ENCODE peak calls at places on chromosomes 11 and 22, in five cellular contexts. Q, J, T, H and V are unnamed samples.
A peak's percentile ranks its signal among the peaks of the same experiment; 100 is the strongest.

GRCh38 chr11:67440229-67441081 is 2.8 kb downstream of the CORO1B start:
- DNase-seq in Q (no peak), J (no peak), T (no peak), H (no peak), V (no peak)

GRCh38 chr11:66720223-66720898 is 8.7 kb downstream of the SPTBN2 start:
- DNase-seq in Q (peak; percentile 98), J (no peak), T (no peak), H (no peak), V (peak; percentile 62)

GRCh38 chr22:24095816-24096215 is 84.7 kb downstream of the CABIN1 start:
- DNase-seq in Q (no peak), J (no peak), T (no peak), H (peak; percentile 4), V (no peak)

GRCh38 chr22:22682807-22683667 is 38.6 kb downstream of the GGTLC2 start:
- DNase-seq in Q (no peak), J (no peak), T (no peak), H (no peak), V (no peak)

GRCh38 chr22:38228873-38229740 is 27.3 kb downstream of the MAFF start:
- DNase-seq in Q (peak; percentile 51), J (no peak), T (no peak), H (peak; percentile 79), V (peak; percentile 76)

GRCh38 chr11:45022294-45023064 is 71.8 kb upstream of the TP53I11 start:
- DNase-seq in Q (no peak), J (no peak), T (no peak), H (no peak), V (no peak)

GRCh38 chr11:44518968-44519550 is 46.4 kb upstream of the CD82 start:
- DNase-seq in Q (no peak), J (no peak), T (no peak), H (no peak), V (no peak)

GRCh38 chr11:134393638-134394037 is 18.4 kb downstream of the B3GAT1 start:
- DNase-seq in Q (no peak), J (no peak), T (no peak), H (no peak), V (peak; percentile 17)

GRCh38 chr22:22171357-22172218 is 73.0 kb upstream of the VPREB1 start:
- DNase-seq in Q (no peak), J (no peak), T (no peak), H (no peak), V (no peak)

GRCh38 chr11:88535916-88536547 is 198.5 kb upstream of the CTSC start:
- DNase-seq in Q (no peak), J (no peak), T (no peak), H (no peak), V (no peak)

GRCh38 chr11:102831128-102831708 is 12.2 kb downstream of the MMP3 start:
- DNase-seq in Q (peak; percentile 24), J (no peak), T (no peak), H (no peak), V (peak; percentile 30)

GRCh38 chr11:33682446-33682845 is 18.2 kb downstream of the C11orf91 start:
- DNase-seq in Q (no peak), J (no peak), T (no peak), H (no peak), V (no peak)

GRCh38 chr11:100774132-100774531 is 87.0 kb downstream of the ARHGAP42 start:
- DNase-seq in Q (no peak), J (no peak), T (no peak), H (no peak), V (no peak)

GRCh38 chr11:18709414-18709813 is 10.8 kb downstream of the TMEM86A start:
- DNase-seq in Q (no peak), J (no peak), T (no peak), H (no peak), V (no peak)

GRCh38 chr22:33492210-33492651 is 428.0 kb downstream of the LARGE1 start:
- DNase-seq in Q (no peak), J (peak; percentile 15), T (no peak), H (no peak), V (no peak)

GRCh38 chr22:31635638-31636306 is 26.2 kb downstream of the PISD start:
- DNase-seq in Q (peak; percentile 58), J (no peak), T (no peak), H (no peak), V (peak; percentile 41)

GRCh38 chr22:40396882-40397281 is 26.5 kb downstream of the SGSM3 start:
- DNase-seq in Q (peak; percentile 95), J (no peak), T (no peak), H (no peak), V (peak; percentile 94)

GRCh38 chr11:15920856-15921629 is 435.3 kb downstream of the SOX6 start:
- DNase-seq in Q (no peak), J (no peak), T (no peak), H (no peak), V (no peak)

GRCh38 chr11:35171226-35171625 is 32.3 kb downstream of the CD44 start:
- DNase-seq in Q (no peak), J (no peak), T (no peak), H (no peak), V (no peak)

GRCh38 chr11:2444301-2445106 is at the start of the genes KCNQ1 and TRPM5:
- DNase-seq in Q (peak; percentile 84), J (peak; percentile 77), T (peak; percentile 53), H (no peak), V (peak; percentile 34)

GRCh38 chr11:18540207-18541009 is 13.7 kb upstream of the TSG101 start:
- DNase-seq in Q (no peak), J (peak; percentile 46), T (no peak), H (no peak), V (no peak)

GRCh38 chr11:122045181-122045586 is 70.8 kb downstream of the BLID start:
- DNase-seq in Q (no peak), J (no peak), T (no peak), H (no peak), V (no peak)

GRCh38 chr22:24506802-24507438 is 11.8 kb downstream of the UPB1 start:
- DNase-seq in Q (no peak), J (no peak), T (no peak), H (no peak), V (no peak)

GRCh38 chr11:124946735-124947141 is 7.3 kb upstream of the CCDC15 start:
- DNase-seq in Q (no peak), J (no peak), T (no peak), H (no peak), V (no peak)

GRCh38 chr11:64601605-64602465 is 10.8 kb downstream of the SLC22A12 start:
- DNase-seq in Q (no peak), J (no peak), T (no peak), H (no peak), V (no peak)

GRCh38 chr11:12218909-12219308 is 108.5 kb downstream of the MICAL2 start:
- DNase-seq in Q (peak; percentile 83), J (no peak), T (no peak), H (no peak), V (no peak)
- H3K4me1 ChIP-seq in Q (peaks cover 59% of the 10 kb centered on the region), J (peaks cover 45% of the 10 kb centered on the region), T (peaks cover 45% of the 10 kb centered on the region), H (peaks cover 5% of the 10 kb centered on the region), V (peaks cover 24% of the 10 kb centered on the region)

DNA sequence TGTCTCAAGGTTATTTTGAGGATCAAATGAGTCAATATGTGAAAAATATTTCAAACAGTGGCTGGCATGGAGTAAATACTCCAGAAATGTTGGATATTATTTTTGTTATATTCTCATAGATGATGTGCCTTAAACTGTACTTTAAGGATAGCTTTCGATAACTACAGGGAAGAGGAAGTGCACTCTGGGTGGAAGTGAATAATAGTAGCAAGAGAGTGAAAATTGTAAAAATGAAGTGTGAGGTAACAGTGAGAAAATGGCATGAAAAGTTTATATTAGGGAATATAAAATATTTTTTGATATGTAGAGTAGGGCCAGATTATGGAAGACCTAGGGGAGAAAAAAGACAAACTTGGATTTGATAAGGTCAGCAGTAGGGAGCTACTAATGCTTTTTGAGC is 258.9 kb downstream of the TMEM135 start:
- DNase-seq in Q (no peak), J (no peak), T (no peak), H (no peak), V (no peak)
- H3K4me1 ChIP-seq in Q (peaks cover 5% of the 10 kb centered on the region), J (no peaks in the 10 kb centered on the region), T (peaks cover 3% of the 10 kb centered on the region), H (no peaks in the 10 kb centered on the region), V (no peaks in the 10 kb centered on the region)

GRCh38 chr11:8766043-8766992 is 83.7 kb downstream of the RPL27A start:
- DNase-seq in Q (no peak), J (no peak), T (no peak), H (no peak), V (no peak)

GRCh38 chr11:8766993-8767374 is 84.4 kb downstream of the RPL27A start:
- DNase-seq in Q (no peak), J (no peak), T (no peak), H (no peak), V (no peak)

GRCh38 chr11:8767466-8768142 is 85.0 kb downstream of the RPL27A start:
- DNase-seq in Q (no peak), J (no peak), T (no peak), H (no peak), V (no peak)

GRCh38 chr11:8765294-8765693 is 82.7 kb downstream of the RPL27A start:
- DNase-seq in Q (peak; percentile 55), J (no peak), T (no peak), H (no peak), V (no peak)

GRCh38 chr11:8768625-8769333 is 86.2 kb downstream of the RPL27A start:
- DNase-seq in Q (peak; percentile 64), J (no peak), T (no peak), H (peak; percentile 51), V (no peak)
- H3K4me1 ChIP-seq in Q (peaks cover 52% of the 10 kb centered on the region), J (no peaks in the 10 kb centered on the region), T (no peaks in the 10 kb centered on the region), H (no peaks in the 10 kb centered on the region), V (no peaks in the 10 kb centered on the region)

GRCh38 chr11:128727320-128727719 is 33.4 kb downstream of the FLI1 start:
- DNase-seq in Q (no peak), J (no peak), T (no peak), H (no peak), V (no peak)

GRCh38 chr11:128727811-128728431 is 34.0 kb downstream of the FLI1 start:
- DNase-seq in Q (no peak), J (no peak), T (no peak), H (no peak), V (no peak)

GRCh38 chr11:128725630-128726461 is 32.0 kb downstream of the FLI1 start:
- DNase-seq in Q (peak; percentile 50), J (peak; percentile 87), T (peak; percentile 33), H (no peak), V (no peak)

GRCh38 chr11:128724891-128725611 is 31.2 kb downstream of the FLI1 start:
- DNase-seq in Q (no peak), J (no peak), T (no peak), H (no peak), V (no peak)

DNA sequence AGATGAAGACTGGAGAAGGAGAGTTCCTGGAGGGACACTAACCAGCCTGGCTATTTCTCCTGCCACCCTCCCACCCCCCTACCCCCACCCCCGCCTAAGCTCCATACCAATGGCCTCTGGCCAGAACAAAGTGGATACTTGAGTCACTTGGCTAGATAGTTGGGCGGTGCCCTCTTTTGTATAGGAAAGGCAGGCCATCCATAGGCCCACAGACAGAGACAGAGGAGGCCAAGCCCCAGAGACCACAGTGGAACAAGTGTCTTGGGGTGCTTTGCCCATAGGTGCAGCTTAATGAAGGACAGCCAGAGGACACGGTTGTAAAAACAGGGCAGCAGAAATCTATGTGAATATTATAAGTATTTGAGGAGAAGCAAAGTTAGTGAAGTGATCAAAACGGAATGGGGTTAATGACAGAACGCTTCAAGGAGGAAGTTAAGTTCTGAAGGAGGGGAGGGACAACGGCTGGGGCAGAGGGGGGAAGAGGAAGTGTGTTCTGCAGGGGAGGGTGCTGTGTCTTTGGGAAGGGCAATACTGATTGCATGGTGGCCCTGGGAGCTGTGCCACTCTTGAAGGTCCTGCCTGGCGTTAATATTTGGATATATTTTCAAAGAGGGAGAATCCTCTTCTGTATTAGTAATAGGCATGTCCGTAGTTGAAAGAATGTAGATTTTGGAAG is 32.7 kb downstream of the FLI1 start:
- DNase-seq in Q (peak; percentile 48), J (peak; percentile 67), T (no peak), H (peak; percentile 35), V (no peak)
- H3K4me1 ChIP-seq in Q (peaks cover 17% of the 10 kb centered on the region), J (peaks cover 99% of the 10 kb centered on the region), T (peaks cover 99% of the 10 kb centered on the region), H (no peaks in the 10 kb centered on the region), V (no peaks in the 10 kb centered on the region)